ENCODE peak calls at places on chromosomes 12 and 14, in six cellular contexts. One of them, this sample, is unnamed.
A peak's percentile ranks its signal among the peaks of the same experiment; 100 is the strongest.

GRCh38 chr12:54596526-54596946 is 8.1 kb upstream of the PPP1R1A start:
- DNase-seq in heart right ventricle: peak; percentile 51
- DNase-seq in mammary epithelial cell: peak; percentile 43
- DNase-seq in WERI-Rb-1: peak; percentile 68
- DNase-seq in gastrocnemius medialis: no peak
- DNase-seq in A549: peak; percentile 60
- DNase-seq in this sample: no peak

GRCh38 chr12:30019386-30020140 is 235.8 kb upstream of the TMTC1 start:
- DNase-seq in heart right ventricle: no peak
- DNase-seq in mammary epithelial cell: no peak
- DNase-seq in WERI-Rb-1: no peak
- DNase-seq in gastrocnemius medialis: no peak
- DNase-seq in A549: no peak
- DNase-seq in this sample: no peak

GRCh38 chr14:26255213-26255612 is 342.6 kb downstream of the NOVA1 start:
- DNase-seq in heart right ventricle: no peak
- DNase-seq in mammary epithelial cell: no peak
- DNase-seq in WERI-Rb-1: no peak
- DNase-seq in gastrocnemius medialis: no peak
- DNase-seq in A549: no peak
- DNase-seq in this sample: no peak

GRCh38 chr12:93173178-93173957 is 204.4 kb upstream of the NUDT4 start:
- DNase-seq in heart right ventricle: no peak
- DNase-seq in mammary epithelial cell: no peak
- DNase-seq in WERI-Rb-1: no peak
- DNase-seq in gastrocnemius medialis: no peak
- DNase-seq in A549: no peak
- DNase-seq in this sample: no peak

GRCh38 chr14:96264850-96265249 is 8.8 kb downstream of the BDKRB1 start:
- DNase-seq in heart right ventricle: no peak
- DNase-seq in mammary epithelial cell: no peak
- DNase-seq in WERI-Rb-1: peak; percentile 42
- DNase-seq in gastrocnemius medialis: no peak
- DNase-seq in A549: no peak
- DNase-seq in this sample: no peak

GRCh38 chr12:34341362-34341733 is 319.1 kb downstream of the ALG10 start:
- DNase-seq in heart right ventricle: no peak
- DNase-seq in mammary epithelial cell: no peak
- DNase-seq in WERI-Rb-1: no peak
- DNase-seq in gastrocnemius medialis: no peak
- DNase-seq in A549: no peak
- DNase-seq in this sample: no peak

GRCh38 chr12:22018860-22019259 is 27.2 kb upstream of the CMAS start:
- DNase-seq in heart right ventricle: no peak
- DNase-seq in mammary epithelial cell: no peak
- DNase-seq in WERI-Rb-1: no peak
- DNase-seq in gastrocnemius medialis: no peak
- DNase-seq in A549: no peak
- DNase-seq in this sample: no peak

GRCh38 chr12:91181053-91181452 is 1.6 kb downstream of the DCN start:
- DNase-seq in heart right ventricle: no peak
- DNase-seq in mammary epithelial cell: no peak
- DNase-seq in WERI-Rb-1: no peak
- DNase-seq in gastrocnemius medialis: no peak
- DNase-seq in A549: no peak
- DNase-seq in this sample: no peak

GRCh38 chr12:131922772-131923171 is 6.3 kb upstream of the PUS1 start:
- DNase-seq in heart right ventricle: no peak
- DNase-seq in mammary epithelial cell: no peak
- DNase-seq in WERI-Rb-1: no peak
- DNase-seq in gastrocnemius medialis: no peak
- DNase-seq in A549: no peak
- DNase-seq in this sample: no peak

GRCh38 chr14:68554231-68554630 is 238.6 kb downstream of the ZFP36L1 start:
- DNase-seq in heart right ventricle: no peak
- DNase-seq in mammary epithelial cell: no peak
- DNase-seq in WERI-Rb-1: no peak
- DNase-seq in gastrocnemius medialis: no peak
- DNase-seq in A549: no peak
- DNase-seq in this sample: no peak

GRCh38 chr12:95343461-95344230 is 126.0 kb downstream of the VEZT start:
- DNase-seq in heart right ventricle: no peak
- DNase-seq in mammary epithelial cell: no peak
- DNase-seq in WERI-Rb-1: no peak
- DNase-seq in gastrocnemius medialis: no peak
- DNase-seq in A549: no peak
- DNase-seq in this sample: no peak

GRCh38 chr14:57486767-57487379 is 6.8 kb downstream of the CCDC198 start:
- DNase-seq in heart right ventricle: no peak
- DNase-seq in mammary epithelial cell: peak; percentile 32
- DNase-seq in WERI-Rb-1: peak; percentile 11
- DNase-seq in gastrocnemius medialis: no peak
- DNase-seq in A549: no peak
- DNase-seq in this sample: no peak

GRCh38 chr12:75964150-75964549 is 67.4 kb downstream of the PHLDA1 start:
- DNase-seq in heart right ventricle: no peak
- DNase-seq in mammary epithelial cell: no peak
- DNase-seq in WERI-Rb-1: no peak
- DNase-seq in gastrocnemius medialis: no peak
- DNase-seq in A549: no peak
- DNase-seq in this sample: no peak

GRCh38 chr14:102911541-102911951 is 10.9 kb upstream of the AMN start:
- DNase-seq in heart right ventricle: no peak
- DNase-seq in mammary epithelial cell: no peak
- DNase-seq in WERI-Rb-1: no peak
- DNase-seq in gastrocnemius medialis: no peak
- DNase-seq in A549: no peak
- DNase-seq in this sample: no peak

GRCh38 chr12:89384050-89384749 is 31.9 kb upstream of the DUSP6 start:
- DNase-seq in heart right ventricle: peak; percentile 28
- DNase-seq in mammary epithelial cell: peak; percentile 84
- DNase-seq in WERI-Rb-1: no peak
- DNase-seq in gastrocnemius medialis: peak; percentile 23
- DNase-seq in A549: no peak
- DNase-seq in this sample: peak; percentile 92

GRCh38 chr12:9731393-9731792 is 1.5 kb downstream of the CLECL1 start:
- DNase-seq in heart right ventricle: no peak
- DNase-seq in mammary epithelial cell: no peak
- DNase-seq in WERI-Rb-1: no peak
- DNase-seq in gastrocnemius medialis: no peak
- DNase-seq in A549: no peak
- DNase-seq in this sample: no peak

GRCh38 chr14:34173916-34174315 is 223.0 kb upstream of the EGLN3 start:
- DNase-seq in heart right ventricle: no peak
- DNase-seq in mammary epithelial cell: no peak
- DNase-seq in WERI-Rb-1: no peak
- DNase-seq in gastrocnemius medialis: no peak
- DNase-seq in A549: no peak
- DNase-seq in this sample: no peak

GRCh38 chr14:77139540-77140342 is 1.9 kb downstream of the ZDHHC22 start:
- DNase-seq in heart right ventricle: no peak
- DNase-seq in mammary epithelial cell: no peak
- DNase-seq in WERI-Rb-1: peak; percentile 73
- DNase-seq in gastrocnemius medialis: no peak
- DNase-seq in A549: peak; percentile 89
- DNase-seq in this sample: no peak

GRCh38 chr14:77141592-77142288 is at the start of gene ZDHHC22:
- DNase-seq in heart right ventricle: no peak
- DNase-seq in mammary epithelial cell: no peak
- DNase-seq in WERI-Rb-1: peak; percentile 63
- DNase-seq in gastrocnemius medialis: no peak
- DNase-seq in A549: peak; percentile 36
- DNase-seq in this sample: no peak

GRCh38 chr14:77140343-77140936 is 1.2 kb downstream of the ZDHHC22 start:
- DNase-seq in heart right ventricle: no peak
- DNase-seq in mammary epithelial cell: no peak
- DNase-seq in WERI-Rb-1: peak; percentile 31
- DNase-seq in gastrocnemius medialis: no peak
- DNase-seq in A549: no peak
- DNase-seq in this sample: no peak

GRCh38 chr14:77142289-77142814 is 761 bp upstream of the ZDHHC22 start:
- DNase-seq in heart right ventricle: no peak
- DNase-seq in mammary epithelial cell: no peak
- DNase-seq in WERI-Rb-1: peak; percentile 82
- DNase-seq in gastrocnemius medialis: no peak
- DNase-seq in A549: no peak
- DNase-seq in this sample: no peak

GRCh38 chr14:77140937-77141591 is 527 bp downstream of the ZDHHC22 start:
- DNase-seq in heart right ventricle: no peak
- DNase-seq in mammary epithelial cell: peak; percentile 37
- DNase-seq in WERI-Rb-1: peak; percentile 42
- DNase-seq in gastrocnemius medialis: no peak
- DNase-seq in A549: peak; percentile 78
- DNase-seq in this sample: no peak
- TF ChIP-seq CTCF in heart right ventricle: peak; percentile 23
- TF ChIP-seq CTCF in mammary epithelial cell: peak; percentile 32
- TF ChIP-seq CTCF in WERI-Rb-1: peak; percentile 65
- TF ChIP-seq CTCF in gastrocnemius medialis: peak; percentile 31
- TF ChIP-seq CTCF in A549: peak; percentile 41
- TF ChIP-seq CTCF in this sample: peak; percentile 23

DNA sequence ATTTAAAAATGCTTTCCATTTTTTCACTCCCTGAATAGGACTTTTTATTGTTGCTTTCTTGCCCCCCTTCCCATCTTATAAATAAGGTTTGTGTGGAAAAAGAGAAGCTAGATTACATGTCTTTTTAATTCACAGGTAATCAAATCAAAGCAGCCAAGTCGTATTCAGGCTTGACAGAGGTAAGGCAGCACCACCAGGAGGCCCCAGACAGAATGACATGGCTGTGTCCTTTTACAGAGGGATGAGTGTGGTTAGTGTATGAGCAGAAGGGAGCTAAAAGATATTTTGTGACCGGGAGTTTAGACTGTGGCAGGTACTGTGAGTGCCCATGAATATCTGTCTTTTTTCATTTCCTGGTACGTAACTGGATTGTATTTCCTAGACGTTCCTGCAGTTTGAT is 596.1 kb downstream of the ETNK1 start:
- DNase-seq in heart right ventricle: no peak
- DNase-seq in mammary epithelial cell: peak; percentile 5
- DNase-seq in WERI-Rb-1: peak; percentile 41
- DNase-seq in gastrocnemius medialis: no peak
- DNase-seq in A549: no peak
- DNase-seq in this sample: no peak
- TF ChIP-seq CTCF in heart right ventricle: no peak
- TF ChIP-seq CTCF in mammary epithelial cell: peak; percentile 62
- TF ChIP-seq CTCF in WERI-Rb-1: peak; percentile 66
- TF ChIP-seq CTCF in gastrocnemius medialis: no peak
- TF ChIP-seq CTCF in A549: no peak
- TF ChIP-seq CTCF in this sample: no peak

GRCh38 chr12:7937867-7938506 is 2.0 kb upstream of the SLC2A3 start:
- DNase-seq in heart right ventricle: no peak
- DNase-seq in mammary epithelial cell: no peak
- DNase-seq in WERI-Rb-1: no peak
- DNase-seq in gastrocnemius medialis: no peak
- DNase-seq in A549: peak; percentile 55
- DNase-seq in this sample: no peak
- TF ChIP-seq CTCF in heart right ventricle: no peak
- TF ChIP-seq CTCF in mammary epithelial cell: no peak
- TF ChIP-seq CTCF in WERI-Rb-1: no peak
- TF ChIP-seq CTCF in gastrocnemius medialis: no peak
- TF ChIP-seq CTCF in A549: peak; percentile 10
- TF ChIP-seq CTCF in this sample: peak; percentile 50

GRCh38 chr14:30872602-30873001 is 1.8 kb upstream of the COCH start:
- DNase-seq in heart right ventricle: no peak
- DNase-seq in mammary epithelial cell: no peak
- DNase-seq in WERI-Rb-1: no peak
- DNase-seq in gastrocnemius medialis: no peak
- DNase-seq in A549: no peak
- DNase-seq in this sample: no peak

GRCh38 chr14:30874999-30875787 is 834 bp downstream of the COCH start:
- DNase-seq in heart right ventricle: peak; percentile 17
- DNase-seq in mammary epithelial cell: no peak
- DNase-seq in WERI-Rb-1: no peak
- DNase-seq in gastrocnemius medialis: no peak
- DNase-seq in A549: no peak
- DNase-seq in this sample: no peak

GRCh38 chr14:30875788-30876053 is 1.4 kb downstream of the COCH start:
- DNase-seq in heart right ventricle: no peak
- DNase-seq in mammary epithelial cell: no peak
- DNase-seq in WERI-Rb-1: no peak
- DNase-seq in gastrocnemius medialis: no peak
- DNase-seq in A549: no peak
- DNase-seq in this sample: no peak

GRCh38 chr14:30873308-30874119 is 845 bp upstream of the COCH start:
- DNase-seq in heart right ventricle: no peak
- DNase-seq in mammary epithelial cell: no peak
- DNase-seq in WERI-Rb-1: no peak
- DNase-seq in gastrocnemius medialis: no peak
- DNase-seq in A549: no peak
- DNase-seq in this sample: no peak

GRCh38 chr14:30874120-30874998 is at the start of gene COCH:
- DNase-seq in heart right ventricle: peak; percentile 36
- DNase-seq in mammary epithelial cell: no peak
- DNase-seq in WERI-Rb-1: peak; percentile 47
- DNase-seq in gastrocnemius medialis: no peak
- DNase-seq in A549: peak; percentile 74
- DNase-seq in this sample: no peak
- TF ChIP-seq CTCF in heart right ventricle: peak; percentile 36
- TF ChIP-seq CTCF in mammary epithelial cell: no peak
- TF ChIP-seq CTCF in WERI-Rb-1: no peak
- TF ChIP-seq CTCF in gastrocnemius medialis: peak; percentile 29
- TF ChIP-seq CTCF in A549: peak; percentile 43
- TF ChIP-seq CTCF in this sample: no peak

GRCh38 chr12:26868505-26869494 is 35.8 kb upstream of the ITPR2 start:
- DNase-seq in heart right ventricle: no peak
- DNase-seq in mammary epithelial cell: no peak
- DNase-seq in WERI-Rb-1: no peak
- DNase-seq in gastrocnemius medialis: no peak
- DNase-seq in A549: no peak
- DNase-seq in this sample: no peak

GRCh38 chr12:26857465-26858176 is 24.6 kb upstream of the ITPR2 start:
- DNase-seq in heart right ventricle: no peak
- DNase-seq in mammary epithelial cell: no peak
- DNase-seq in WERI-Rb-1: no peak
- DNase-seq in gastrocnemius medialis: no peak
- DNase-seq in A549: no peak
- DNase-seq in this sample: no peak

GRCh38 chr12:26861690-26862089 is 28.7 kb upstream of the ITPR2 start:
- DNase-seq in heart right ventricle: no peak
- DNase-seq in mammary epithelial cell: no peak
- DNase-seq in WERI-Rb-1: no peak
- DNase-seq in gastrocnemius medialis: no peak
- DNase-seq in A549: no peak
- DNase-seq in this sample: no peak

GRCh38 chr12:26867084-26867483 is 34.1 kb upstream of the ITPR2 start:
- DNase-seq in heart right ventricle: no peak
- DNase-seq in mammary epithelial cell: no peak
- DNase-seq in WERI-Rb-1: no peak
- DNase-seq in gastrocnemius medialis: no peak
- DNase-seq in A549: no peak
- DNase-seq in this sample: no peak

DNA sequence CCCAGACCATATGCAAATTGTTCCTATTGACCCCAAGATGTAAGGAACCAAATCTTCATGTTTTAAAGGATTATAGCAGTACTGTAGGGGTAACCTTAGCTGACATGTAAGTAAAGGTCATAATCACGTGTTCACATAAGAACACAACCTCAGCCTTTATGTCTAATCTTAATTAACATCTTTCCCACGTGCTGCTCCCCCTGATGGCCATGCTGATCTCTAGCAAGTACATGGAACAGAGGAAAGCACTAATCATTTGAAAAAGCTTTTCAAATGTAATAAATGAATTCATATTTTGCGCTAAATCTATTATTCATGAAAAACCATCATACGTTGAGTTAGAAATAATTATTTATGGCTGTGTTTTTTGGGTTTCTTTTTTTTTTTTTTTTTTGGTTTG is 30.5 kb upstream of the ITPR2 start:
- DNase-seq in heart right ventricle: no peak
- DNase-seq in mammary epithelial cell: no peak
- DNase-seq in WERI-Rb-1: peak; percentile 45
- DNase-seq in gastrocnemius medialis: no peak
- DNase-seq in A549: no peak
- DNase-seq in this sample: no peak
- TF ChIP-seq CTCF in heart right ventricle: no peak
- TF ChIP-seq CTCF in mammary epithelial cell: peak; percentile 39
- TF ChIP-seq CTCF in WERI-Rb-1: peak; percentile 37
- TF ChIP-seq CTCF in gastrocnemius medialis: no peak
- TF ChIP-seq CTCF in A549: no peak
- TF ChIP-seq CTCF in this sample: peak; percentile 42